ENCODE peak calls at places on chromosomes 2 and 18, in nine cellular contexts. One of them, this sample, is unnamed.

GRCh38 chr18:44887227-44887631 is 206.5 kb downstream of the SETBP1 start:
- DNase-seq in midbrain: no peak
- DNase-seq in T-helper 1 cell: peak
- DNase-seq in AG04449: peak
- DNase-seq in A549: peak
- DNase-seq in HS-27A: no peak
- DNase-seq in activated T-helper 1 cell treated with Interleukin-2 at 50 U/mL for 16 hours: no peak
- DNase-seq in T-cell: no peak
- DNase-seq in aorta: no peak
- DNase-seq in this sample: no peak

GRCh38 chr2:136332436-136333095 is 214.6 kb upstream of the CXCR4 start:
- DNase-seq in midbrain: no peak
- DNase-seq in T-helper 1 cell: no peak
- DNase-seq in AG04449: no peak
- DNase-seq in A549: no peak
- DNase-seq in HS-27A: no peak
- DNase-seq in activated T-helper 1 cell treated with Interleukin-2 at 50 U/mL for 16 hours: no peak
- DNase-seq in T-cell: no peak
- DNase-seq in aorta: no peak
- DNase-seq in this sample: no peak

GRCh38 chr2:100142393-100142792 is at the start of gene AFF3:
- DNase-seq in midbrain: no peak
- DNase-seq in T-helper 1 cell: peak
- DNase-seq in AG04449: no peak
- DNase-seq in A549: no peak
- DNase-seq in HS-27A: no peak
- DNase-seq in activated T-helper 1 cell treated with Interleukin-2 at 50 U/mL for 16 hours: peak
- DNase-seq in T-cell: peak
- DNase-seq in aorta: no peak
- DNase-seq in this sample: no peak

GRCh38 chr2:12847694-12848093 is 131.0 kb downstream of the TRIB2 start:
- DNase-seq in midbrain: peak
- DNase-seq in T-helper 1 cell: no peak
- DNase-seq in AG04449: no peak
- DNase-seq in A549: no peak
- DNase-seq in HS-27A: no peak
- DNase-seq in activated T-helper 1 cell treated with Interleukin-2 at 50 U/mL for 16 hours: no peak
- DNase-seq in T-cell: no peak
- DNase-seq in aorta: no peak
- DNase-seq in this sample: no peak

GRCh38 chr2:240999001-240999791 is 778 bp downstream of the SNED1 start:
- DNase-seq in midbrain: no peak
- DNase-seq in T-helper 1 cell: no peak
- DNase-seq in AG04449: no peak
- DNase-seq in A549: no peak
- DNase-seq in HS-27A: no peak
- DNase-seq in activated T-helper 1 cell treated with Interleukin-2 at 50 U/mL for 16 hours: no peak
- DNase-seq in T-cell: no peak
- DNase-seq in aorta: peak
- DNase-seq in this sample: no peak

GRCh38 chr2:20917724-20918572 is 95.0 kb upstream of the LDAH start:
- DNase-seq in midbrain: no peak
- DNase-seq in T-helper 1 cell: no peak
- DNase-seq in AG04449: no peak
- DNase-seq in A549: no peak
- DNase-seq in HS-27A: peak
- DNase-seq in activated T-helper 1 cell treated with Interleukin-2 at 50 U/mL for 16 hours: no peak
- DNase-seq in T-cell: no peak
- DNase-seq in aorta: no peak
- DNase-seq in this sample: no peak

GRCh38 chr2:205474746-205475145 is 207.6 kb upstream of the NRP2 start:
- DNase-seq in midbrain: no peak
- DNase-seq in T-helper 1 cell: no peak
- DNase-seq in AG04449: peak
- DNase-seq in A549: no peak
- DNase-seq in HS-27A: no peak
- DNase-seq in activated T-helper 1 cell treated with Interleukin-2 at 50 U/mL for 16 hours: no peak
- DNase-seq in T-cell: no peak
- DNase-seq in aorta: no peak
- DNase-seq in this sample: peak

GRCh38 chr18:1014951-1015627 is 110.4 kb downstream of the ADCYAP1 start:
- DNase-seq in midbrain: no peak
- DNase-seq in T-helper 1 cell: no peak
- DNase-seq in AG04449: no peak
- DNase-seq in A549: no peak
- DNase-seq in HS-27A: no peak
- DNase-seq in activated T-helper 1 cell treated with Interleukin-2 at 50 U/mL for 16 hours: no peak
- DNase-seq in T-cell: no peak
- DNase-seq in aorta: no peak
- DNase-seq in this sample: no peak

GRCh38 chr18:26634631-26635030 is 86.3 kb upstream of the KCTD1 start:
- DNase-seq in midbrain: no peak
- DNase-seq in T-helper 1 cell: no peak
- DNase-seq in AG04449: no peak
- DNase-seq in A549: no peak
- DNase-seq in HS-27A: no peak
- DNase-seq in activated T-helper 1 cell treated with Interleukin-2 at 50 U/mL for 16 hours: no peak
- DNase-seq in T-cell: no peak
- DNase-seq in aorta: no peak
- DNase-seq in this sample: no peak

GRCh38 chr18:32749809-32750208 is 23.0 kb downstream of the KLHL14 start:
- DNase-seq in midbrain: no peak
- DNase-seq in T-helper 1 cell: no peak
- DNase-seq in AG04449: no peak
- DNase-seq in A549: no peak
- DNase-seq in HS-27A: no peak
- DNase-seq in activated T-helper 1 cell treated with Interleukin-2 at 50 U/mL for 16 hours: no peak
- DNase-seq in T-cell: no peak
- DNase-seq in aorta: no peak
- DNase-seq in this sample: no peak

GRCh38 chr2:116477229-116477628 is 1337.3 kb upstream of the DDX18 start:
- DNase-seq in midbrain: no peak
- DNase-seq in T-helper 1 cell: no peak
- DNase-seq in AG04449: no peak
- DNase-seq in A549: no peak
- DNase-seq in HS-27A: no peak
- DNase-seq in activated T-helper 1 cell treated with Interleukin-2 at 50 U/mL for 16 hours: no peak
- DNase-seq in T-cell: no peak
- DNase-seq in aorta: no peak
- DNase-seq in this sample: no peak

GRCh38 chr2:109396338-109397180 is 217.2 kb downstream of the SEPTIN10 start:
- DNase-seq in midbrain: no peak
- DNase-seq in T-helper 1 cell: no peak
- DNase-seq in AG04449: no peak
- DNase-seq in A549: no peak
- DNase-seq in HS-27A: no peak
- DNase-seq in activated T-helper 1 cell treated with Interleukin-2 at 50 U/mL for 16 hours: no peak
- DNase-seq in T-cell: no peak
- DNase-seq in aorta: no peak
- DNase-seq in this sample: no peak

GRCh38 chr2:95347681-95348608 is 50.8 kb downstream of the KCNIP3 start:
- DNase-seq in midbrain: no peak
- DNase-seq in T-helper 1 cell: no peak
- DNase-seq in AG04449: no peak
- DNase-seq in A549: no peak
- DNase-seq in HS-27A: no peak
- DNase-seq in activated T-helper 1 cell treated with Interleukin-2 at 50 U/mL for 16 hours: no peak
- DNase-seq in T-cell: no peak
- DNase-seq in aorta: peak
- DNase-seq in this sample: no peak

GRCh38 chr2:199705538-199705937 is 145.5 kb downstream of the FTCDNL1 start:
- DNase-seq in midbrain: no peak
- DNase-seq in T-helper 1 cell: peak
- DNase-seq in AG04449: no peak
- DNase-seq in A549: no peak
- DNase-seq in HS-27A: no peak
- DNase-seq in activated T-helper 1 cell treated with Interleukin-2 at 50 U/mL for 16 hours: no peak
- DNase-seq in T-cell: no peak
- DNase-seq in aorta: no peak
- DNase-seq in this sample: no peak

GRCh38 chr2:239721531-239721930 is 303.6 kb downstream of the NDUFA10 start:
- DNase-seq in midbrain: no peak
- DNase-seq in T-helper 1 cell: no peak
- DNase-seq in AG04449: no peak
- DNase-seq in A549: no peak
- DNase-seq in HS-27A: no peak
- DNase-seq in activated T-helper 1 cell treated with Interleukin-2 at 50 U/mL for 16 hours: no peak
- DNase-seq in T-cell: no peak
- DNase-seq in aorta: peak
- DNase-seq in this sample: no peak

GRCh38 chr2:201440182-201440581 is 11.1 kb downstream of the TRAK2 start:
- DNase-seq in midbrain: no peak
- DNase-seq in T-helper 1 cell: no peak
- DNase-seq in AG04449: no peak
- DNase-seq in A549: no peak
- DNase-seq in HS-27A: no peak
- DNase-seq in activated T-helper 1 cell treated with Interleukin-2 at 50 U/mL for 16 hours: no peak
- DNase-seq in T-cell: no peak
- DNase-seq in aorta: no peak
- DNase-seq in this sample: no peak

GRCh38 chr18:28961669-28962228 is 784.8 kb upstream of the CDH2 start:
- DNase-seq in midbrain: peak
- DNase-seq in T-helper 1 cell: no peak
- DNase-seq in AG04449: no peak
- DNase-seq in A549: peak
- DNase-seq in HS-27A: peak
- DNase-seq in activated T-helper 1 cell treated with Interleukin-2 at 50 U/mL for 16 hours: no peak
- DNase-seq in T-cell: no peak
- DNase-seq in aorta: no peak
- DNase-seq in this sample: no peak

GRCh38 chr2:235911125-235911524 is 257.1 kb downstream of the GBX2 start:
- DNase-seq in midbrain: no peak
- DNase-seq in T-helper 1 cell: no peak
- DNase-seq in AG04449: no peak
- DNase-seq in A549: no peak
- DNase-seq in HS-27A: no peak
- DNase-seq in activated T-helper 1 cell treated with Interleukin-2 at 50 U/mL for 16 hours: no peak
- DNase-seq in T-cell: no peak
- DNase-seq in aorta: no peak
- DNase-seq in this sample: no peak

GRCh38 chr18:46275370-46275769 is 171.2 kb downstream of the HAUS1 start:
- DNase-seq in midbrain: no peak
- DNase-seq in T-helper 1 cell: no peak
- DNase-seq in AG04449: no peak
- DNase-seq in A549: no peak
- DNase-seq in HS-27A: no peak
- DNase-seq in activated T-helper 1 cell treated with Interleukin-2 at 50 U/mL for 16 hours: no peak
- DNase-seq in T-cell: no peak
- DNase-seq in aorta: no peak
- DNase-seq in this sample: no peak

GRCh38 chr2:185687967-185688366 is 50.6 kb upstream of the FSIP2 start:
- DNase-seq in midbrain: no peak
- DNase-seq in T-helper 1 cell: no peak
- DNase-seq in AG04449: no peak
- DNase-seq in A549: no peak
- DNase-seq in HS-27A: no peak
- DNase-seq in activated T-helper 1 cell treated with Interleukin-2 at 50 U/mL for 16 hours: no peak
- DNase-seq in T-cell: no peak
- DNase-seq in aorta: no peak
- DNase-seq in this sample: no peak

GRCh38 chr2:213001285-213001910 is 150.0 kb downstream of the IKZF2 start:
- DNase-seq in midbrain: no peak
- DNase-seq in T-helper 1 cell: no peak
- DNase-seq in AG04449: no peak
- DNase-seq in A549: no peak
- DNase-seq in HS-27A: no peak
- DNase-seq in activated T-helper 1 cell treated with Interleukin-2 at 50 U/mL for 16 hours: no peak
- DNase-seq in T-cell: no peak
- DNase-seq in aorta: no peak
- DNase-seq in this sample: no peak

GRCh38 chr2:30641765-30642341 is 165.4 kb downstream of the CAPN13 start:
- DNase-seq in midbrain: no peak
- DNase-seq in T-helper 1 cell: no peak
- DNase-seq in AG04449: no peak
- DNase-seq in A549: no peak
- DNase-seq in HS-27A: no peak
- DNase-seq in activated T-helper 1 cell treated with Interleukin-2 at 50 U/mL for 16 hours: no peak
- DNase-seq in T-cell: no peak
- DNase-seq in aorta: no peak
- DNase-seq in this sample: no peak

GRCh38 chr2:99403524-99403923 is 66.3 kb downstream of the EIF5B start:
- DNase-seq in midbrain: no peak
- DNase-seq in T-helper 1 cell: no peak
- DNase-seq in AG04449: no peak
- DNase-seq in A549: peak
- DNase-seq in HS-27A: no peak
- DNase-seq in activated T-helper 1 cell treated with Interleukin-2 at 50 U/mL for 16 hours: no peak
- DNase-seq in T-cell: no peak
- DNase-seq in aorta: no peak
- DNase-seq in this sample: no peak